ENCODE peak calls at places on chromosomes 5 and 9, in nine cellular contexts. Z is NAMALWA; N is BE2C; H is SJSA1; E is prostate gland; L is activated effector memory CD4-positive, alpha-beta T cell treated with Interleukin-2 at 50 U/mL for 16 hours; G is stimulated activated CD8-positive, alpha-beta memory T cell treated with anti-CD3 and anti-CD28 coated beads, Interleukin-15, amount 100 ng/mL, for 24 hours; M is transverse colon; T is fibroblast of gingiva. O is an unnamed sample.

GRCh38 chr5:125152461-125153189 is 406.2 kb upstream of the ZNF608 start:
- DNase-seq in L (no peak), G (no peak), N (no peak), H (peak; percentile 74), T (no peak), E (no peak), M (no peak), Z (no peak), O (no peak)

GRCh38 chr5:5014836-5015235 is 125.3 kb upstream of the ADAMTS16 start:
- DNase-seq in E (no peak), N (no peak), T (no peak), L (no peak), G (no peak), M (no peak), H (no peak), Z (no peak), O (no peak)

GRCh38 chr9:32345243-32345642 is 39.2 kb upstream of the ACO1 start:
- DNase-seq in H (no peak), T (no peak), N (no peak), E (no peak), G (no peak), L (no peak), M (no peak), Z (no peak), O (no peak)

GRCh38 chr9:136088939-136089696 is 6.0 kb downstream of the NACC2 start:
- DNase-seq in E (no peak), N (peak; percentile 8), H (no peak), M (no peak), G (no peak), T (no peak), L (no peak), Z (peak; percentile 46), O (peak; percentile 27)

GRCh38 chr5:10283927-10284635 is 23.6 kb downstream of the CMBL start:
- DNase-seq in G (peak; percentile 48), M (peak; percentile 90), N (peak; percentile 90), T (peak; percentile 58), H (peak; percentile 81), Z (peak; percentile 84), L (peak; percentile 66), E (peak; percentile 77), O (peak; percentile 67)

GRCh38 chr5:121763674-121764073 is 88.0 kb upstream of the FTMT start:
- DNase-seq in E (no peak), L (no peak), T (no peak), N (no peak), Z (no peak), M (no peak), H (no peak), G (no peak), O (no peak)

GRCh38 chr9:94717656-94718225 is 8.8 kb upstream of the AOPEP start:
- DNase-seq in Z (no peak), G (no peak), M (no peak), N (no peak), E (no peak), T (peak; percentile 14), L (no peak), H (no peak), O (no peak)

GRCh38 chr5:107619781-107620180 is 51.0 kb downstream of the EFNA5 start:
- DNase-seq in M (no peak), N (peak; percentile 38), Z (no peak), T (peak; percentile 3), G (no peak), L (no peak), E (no peak), H (no peak), O (no peak)